ENCODE peak calls at places on chromosome 11, in four cellular contexts. J, Y, Z and P are unnamed samples.

GRCh38 chr11:43399983-43400630 is 41.4 kb downstream of the TTC17 start:
- DNase-seq in J (no peak), Y (no peak), Z (no peak), P (peak)

GRCh38 chr11:58805065-58805464 is 39.4 kb downstream of the GLYATL2 start:
- DNase-seq in J (no peak), Y (no peak), Z (no peak), P (peak)

GRCh38 chr11:2912498-2912897 is 16.7 kb downstream of the PHLDA2 start:
- DNase-seq in J (peak), Y (no peak), Z (no peak), P (peak)

GRCh38 chr11:61967924-61968757 is 707 bp upstream of the FTH1 start:
- DNase-seq in J (peak), Y (peak), Z (no peak), P (no peak)

GRCh38 chr11:57460017-57460755 is at the start of gene RTN4RL2:
- DNase-seq in J (peak), Y (no peak), Z (peak), P (peak)

GRCh38 chr11:76282106-76282630 is 75.9 kb upstream of the WNT11 start:
- DNase-seq in J (no peak), Y (no peak), Z (no peak), P (no peak)

GRCh38 chr11:127470485-127470884 is 469.9 kb upstream of the KIRREL3 start:
- DNase-seq in J (peak), Y (no peak), Z (peak), P (no peak)

GRCh38 chr11:35344990-35345655 is 74.2 kb downstream of the SLC1A2 start:
- DNase-seq in J (no peak), Y (no peak), Z (no peak), P (no peak)

GRCh38 chr11:67530282-67530592 is 7.0 kb upstream of the CABP2 start:
- DNase-seq in J (peak), Y (no peak), Z (no peak), P (no peak)

GRCh38 chr11:108525161-108525560 is 27.0 kb upstream of the POGLUT3 start:
- DNase-seq in J (no peak), Y (no peak), Z (no peak), P (no peak)

GRCh38 chr11:94201004-94201465 is 72.4 kb downstream of the PANX1 start:
- DNase-seq in J (no peak), Y (no peak), Z (no peak), P (peak)

GRCh38 chr11:126194121-126194543 is 17.3 kb downstream of the RPUSD4 start:
- DNase-seq in J (peak), Y (no peak), Z (peak), P (peak)

GRCh38 chr11:118437736-118438125 is 1.4 kb downstream of the KMT2A start:
- DNase-seq in J (peak), Y (no peak), Z (peak), P (peak)

GRCh38 chr11:114133548-114134329 is 74.2 kb downstream of the ZBTB16 start:
- DNase-seq in J (no peak), Y (no peak), Z (no peak), P (no peak)

GRCh38 chr11:71488968-71489265 is 35.9 kb downstream of the NADSYN1 start:
- DNase-seq in J (no peak), Y (no peak), Z (no peak), P (no peak)

GRCh38 chr11:44775366-44776356 is 48.9 kb downstream of the TSPAN18 start:
- DNase-seq in J (peak), Y (no peak), Z (peak), P (peak)
- TF ChIP-seq CHD1 in J (no peak), Y (no peak), Z (no peak), P (no peak)

GRCh38 chr11:117334896-117335295 is 7.2 kb downstream of the CEP164 start:
- DNase-seq in J (no peak), Y (no peak), Z (no peak), P (no peak)

GRCh38 chr11:117333921-117334320 is 6.3 kb downstream of the CEP164 start:
- DNase-seq in J (no peak), Y (no peak), Z (no peak), P (no peak)

GRCh38 chr11:117337061-117337460 is 9.4 kb downstream of the CEP164 start:
- DNase-seq in J (no peak), Y (no peak), Z (no peak), P (no peak)

GRCh38 chr11:117335399-117335798 is 7.7 kb downstream of the CEP164 start:
- DNase-seq in J (no peak), Y (no peak), Z (no peak), P (no peak)

GRCh38 chr11:117332843-117333242 is 5.2 kb downstream of the CEP164 start:
- DNase-seq in J (no peak), Y (no peak), Z (no peak), P (no peak)
- TF ChIP-seq CHD1 in J (no peak), Y (no peak), Z (no peak), P (no peak)

GRCh38 chr11:210122-210802 is 2.8 kb downstream of the RIC8A start:
- DNase-seq in J (no peak), Y (no peak), Z (no peak), P (peak)
- TF ChIP-seq CHD1 in J (no peak), Y (no peak), Z (no peak), P (no peak)

GRCh38 chr11:65777241-65777640 is 3.5 kb downstream of the AP5B1 start:
- DNase-seq in J (no peak), Y (no peak), Z (no peak), P (no peak)

GRCh38 chr11:65776196-65776595 is 4.6 kb downstream of the AP5B1 start:
- DNase-seq in J (no peak), Y (no peak), Z (no peak), P (peak)

GRCh38 chr11:65777821-65778361 is 2.9 kb downstream of the AP5B1 start:
- DNase-seq in J (no peak), Y (no peak), Z (no peak), P (no peak)

GRCh38 chr11:65778431-65778900 is 2.3 kb downstream of the AP5B1 start:
- DNase-seq in J (no peak), Y (no peak), Z (no peak), P (no peak)

DNA sequence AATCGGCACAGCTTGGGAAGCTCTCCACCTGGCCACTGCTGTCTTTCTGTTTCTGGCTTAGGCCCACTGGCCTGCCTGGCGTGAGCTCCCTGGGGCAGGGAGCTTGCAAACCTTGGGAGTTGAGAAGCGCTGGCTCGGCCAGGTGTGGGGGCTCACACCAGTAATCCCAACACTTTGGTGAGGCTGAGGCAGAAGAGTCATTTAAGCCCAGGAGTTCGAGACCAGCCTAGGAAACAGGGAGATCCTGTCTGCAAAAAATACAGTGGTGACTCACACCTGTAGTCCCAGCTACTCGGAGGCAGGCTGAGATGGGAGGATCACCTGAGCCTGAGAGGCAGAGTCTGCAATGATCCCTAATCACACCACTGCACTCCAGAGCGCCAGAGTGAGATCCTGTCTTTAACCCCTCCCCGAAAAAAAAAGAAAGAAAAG is 4.0 kb downstream of the AP5B1 start:
- DNase-seq in J (no peak), Y (no peak), Z (no peak), P (no peak)
- TF ChIP-seq CHD1 in J (no peak), Y (no peak), Z (no peak), P (no peak)

GRCh38 chr11:12085371-12086251 is 24.8 kb upstream of the MICAL2 start:
- DNase-seq in J (no peak), Y (no peak), Z (no peak), P (peak)

GRCh38 chr11:12088531-12088930 is 21.9 kb upstream of the MICAL2 start:
- DNase-seq in J (no peak), Y (no peak), Z (no peak), P (no peak)

GRCh38 chr11:12087075-12087775 is 23.2 kb upstream of the MICAL2 start:
- DNase-seq in J (peak), Y (no peak), Z (no peak), P (peak)

GRCh38 chr11:12088047-12088481 is 22.3 kb upstream of the MICAL2 start:
- DNase-seq in J (peak), Y (no peak), Z (no peak), P (peak)

GRCh38 chr11:12086271-12087074 is 23.9 kb upstream of the MICAL2 start:
- DNase-seq in J (no peak), Y (no peak), Z (no peak), P (peak)
- TF ChIP-seq CHD1 in J (no peak), Y (no peak), Z (no peak), P (no peak)

GRCh38 chr11:8232849-8233606 is 30.6 kb downstream of the LMO1 start:
- DNase-seq in J (no peak), Y (no peak), Z (no peak), P (no peak)

GRCh38 chr11:8235925-8236324 is 27.8 kb downstream of the LMO1 start:
- DNase-seq in J (no peak), Y (no peak), Z (no peak), P (no peak)

GRCh38 chr11:8233691-8234424 is 29.8 kb downstream of the LMO1 start:
- DNase-seq in J (no peak), Y (no peak), Z (no peak), P (peak)

GRCh38 chr11:8234910-8235309 is 28.8 kb downstream of the LMO1 start:
- DNase-seq in J (no peak), Y (no peak), Z (no peak), P (no peak)

GRCh38 chr11:8234425-8234821 is 29.3 kb downstream of the LMO1 start:
- DNase-seq in J (no peak), Y (no peak), Z (no peak), P (no peak)
- TF ChIP-seq CHD1 in J (no peak), Y (no peak), Z (no peak), P (no peak)

GRCh38 chr11:13685461-13686108 is 17.1 kb downstream of the FAR1 start:
- DNase-seq in J (no peak), Y (no peak), Z (no peak), P (peak)

GRCh38 chr11:13681470-13681869 is 13.0 kb downstream of the FAR1 start:
- DNase-seq in J (no peak), Y (no peak), Z (no peak), P (no peak)

GRCh38 chr11:13680501-13681264 is 12.2 kb downstream of the FAR1 start:
- DNase-seq in J (no peak), Y (no peak), Z (no peak), P (no peak)

GRCh38 chr11:13679768-13680167 is 11.3 kb downstream of the FAR1 start:
- DNase-seq in J (no peak), Y (no peak), Z (no peak), P (no peak)

DNA sequence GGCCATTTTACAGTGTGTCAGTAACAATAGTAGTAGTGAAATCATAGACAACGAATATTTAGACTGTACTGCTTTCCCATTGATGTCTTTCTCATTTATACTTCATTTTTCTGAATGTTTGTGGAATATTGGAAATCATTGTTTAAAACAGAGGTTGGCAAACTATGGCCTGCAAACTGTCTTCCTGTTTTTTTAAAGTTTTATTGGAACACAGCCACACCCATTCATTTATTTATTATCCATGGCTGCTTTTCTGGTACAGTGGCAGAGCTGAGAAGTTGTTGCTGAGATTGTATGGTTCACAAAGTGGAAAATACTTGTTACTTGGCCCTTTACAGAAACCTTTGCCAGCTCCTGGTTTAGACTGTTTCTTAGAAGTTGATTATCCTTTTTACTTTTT is 13.7 kb downstream of the FAR1 start:
- DNase-seq in J (no peak), Y (no peak), Z (no peak), P (no peak)
- TF ChIP-seq CHD1 in J (no peak), Y (no peak), Z (no peak), P (no peak)